ENCODE peak calls at places on chromosomes 13 and 19, in six cellular contexts. C is left lung; J is fibroblast of lung; G is naive thymus-derived CD4-positive, alpha-beta T cell; D is IMR-90; V is mesenchymal stem cell. S is an unnamed sample. For H3K4me1, the result is how much of the 10 kb centered on the place peaks cover.

GRCh38 chr13:77565635-77566034 is 30.1 kb downstream of the SCEL start:
- DNase-seq in V (peak), J (peak), D (peak), G (no peak), C (no peak), S (no peak)

GRCh38 chr13:91017031-91017668 is 330.3 kb upstream of the MIR17HG start:
- DNase-seq in V (peak), C (no peak), G (no peak), D (peak), J (peak), S (peak)

GRCh38 chr13:49022472-49023144 is 46.9 kb downstream of the FNDC3A start:
- DNase-seq in G (no peak), V (no peak), D (peak), C (no peak), J (peak), S (no peak)

GRCh38 chr19:2578391-2578826 is 102.5 kb downstream of the GADD45B start:
- DNase-seq in C (no peak), V (peak), J (peak), D (peak), G (no peak), S (no peak)

GRCh38 chr19:10228925-10229324 is 2.2 kb downstream of the S1PR2 start:
- DNase-seq in D (peak), G (no peak), C (no peak), J (peak), V (peak), S (no peak)

GRCh38 chr13:43805071-43805468 is 18.3 kb upstream of the ENOX1 start:
- DNase-seq in C (no peak), V (peak), G (no peak), D (peak), J (peak), S (no peak)

GRCh38 chr19:45147835-45148676 is 12.7 kb downstream of the NKPD1 start:
- DNase-seq in G (no peak), C (no peak), V (no peak), D (no peak), J (no peak), S (no peak)

GRCh38 chr19:19642506-19643157 is 825 bp downstream of the GMIP start:
- DNase-seq in J (no peak), G (no peak), C (no peak), D (no peak), V (peak), S (no peak)

GRCh38 chr19:44553478-44554171 is 24.1 kb upstream of the CEACAM20 start:
- DNase-seq in G (no peak), J (no peak), V (no peak), C (no peak), D (no peak), S (no peak)

DNA sequence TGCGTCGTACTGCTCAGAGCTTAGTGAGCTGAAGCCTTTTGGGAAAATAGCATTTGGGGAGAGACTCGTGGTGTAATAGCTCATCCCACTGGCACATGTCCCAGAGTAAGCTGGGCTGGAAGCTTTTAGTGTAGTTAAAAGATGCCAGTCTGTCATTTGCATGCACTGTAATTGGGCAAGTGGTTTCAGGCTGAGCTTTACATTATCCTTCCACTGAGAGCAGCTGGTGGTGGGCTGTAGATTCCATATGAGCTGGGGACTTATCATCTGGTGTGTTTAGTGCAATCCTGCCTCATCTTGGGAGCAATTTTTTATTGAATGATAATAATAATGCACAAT is 69.9 kb downstream of the LRCH1 start:
- DNase-seq in D (peak), C (no peak), V (peak), J (peak), G (no peak), S (peak)
- H3K4me1 ChIP-seq in D (under half), C (under half), V (under half), J (under half), G (under half), S (under half)

GRCh38 chr13:26482451-26483197 is 74.9 kb upstream of the WASF3 start:
- DNase-seq in D (peak), V (peak), G (peak), J (peak), C (no peak), S (peak)
- H3K4me3 ChIP-seq in D (no peak), V (no peak), G (peak), J (peak), C (no peak), S (no peak)

GRCh38 chr13:110233682-110234280 is 73.2 kb downstream of the COL4A1 start:
- DNase-seq in G (no peak), C (no peak), V (peak), J (no peak), D (no peak), S (no peak)

GRCh38 chr13:110231348-110232047 is 75.5 kb downstream of the COL4A1 start:
- DNase-seq in G (no peak), D (no peak), V (no peak), J (no peak), C (no peak), S (no peak)

GRCh38 chr13:110232146-110232545 is 74.8 kb downstream of the COL4A1 start:
- DNase-seq in C (no peak), J (no peak), V (no peak), D (no peak), G (no peak), S (no peak)

GRCh38 chr13:110233181-110233641 is 73.7 kb downstream of the COL4A1 start:
- DNase-seq in V (peak), C (no peak), G (no peak), D (peak), J (peak), S (peak)

DNA sequence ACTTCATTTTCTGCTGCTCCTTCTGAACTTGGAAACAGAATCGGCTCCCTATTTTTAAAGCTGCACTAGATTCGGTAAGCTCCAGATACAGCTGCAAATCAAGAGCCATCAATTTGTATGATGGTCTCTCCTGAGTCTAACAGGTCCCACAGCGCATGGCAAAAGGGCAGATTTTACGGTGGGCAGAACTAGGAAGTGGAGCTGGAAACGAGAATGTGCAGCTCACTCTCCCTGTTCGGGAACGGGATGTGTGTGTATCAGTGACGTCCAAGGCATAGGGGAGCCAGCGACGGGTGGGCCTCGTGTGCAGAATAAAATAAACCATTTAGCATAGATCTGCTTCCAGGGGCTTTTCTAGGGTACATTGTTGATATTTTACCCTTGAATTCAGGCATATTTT is 74.2 kb downstream of the COL4A1 start:
- DNase-seq in D (no peak), J (peak), G (no peak), C (no peak), V (no peak), S (no peak)
- H3K27ac ChIP-seq in D (peak), J (peak), G (no peak), C (peak), V (no peak), S (no peak)

GRCh38 chr19:18332917-18333530 is 7.4 kb upstream of the PGPEP1 start:
- DNase-seq in C (no peak), D (no peak), V (no peak), J (no peak), G (no peak), S (no peak)
- H3K4me1 ChIP-seq in C (under half), D (under half), V (under half), J (under half), G (under half), S (under half)

GRCh38 chr19:1445185-1445931 is 4.6 kb upstream of the APC2 start:
- DNase-seq in V (peak), D (peak), G (peak), J (peak), C (peak), S (peak)
- H3K4me3 ChIP-seq in V (peak), D (peak), G (peak), J (peak), C (peak), S (peak)